ENCODE peak calls at places on chromosomes 1 and 21, in six cellular contexts. U, I, J, K, A and D are unnamed samples. For H3K36me3, the result is how much of the 10 kb centered on the place peaks cover.

GRCh38 chr1:28096210-28097099 is 8.0 kb upstream of the EYA3 start:
- DNase-seq in U (no peak), I (no peak), J (no peak), K (no peak), A (no peak), D (no peak)

GRCh38 chr1:12040457-12041051 is 21.3 kb downstream of the MIIP start:
- DNase-seq in U (peak), I (peak), J (no peak), K (no peak), A (no peak), D (peak)

GRCh38 chr1:157457279-157457678 is 95.0 kb downstream of the FCRL5 start:
- DNase-seq in U (no peak), I (no peak), J (no peak), K (no peak), A (no peak), D (no peak)

GRCh38 chr1:84907095-84907827 is 14.3 kb upstream of the LPAR3 start:
- DNase-seq in U (no peak), I (no peak), J (no peak), K (no peak), A (no peak), D (no peak)

GRCh38 chr1:218521414-218522169 is 176.5 kb downstream of the TGFB2 start:
- DNase-seq in U (no peak), I (peak), J (peak), K (no peak), A (no peak), D (peak)

GRCh38 chr1:227948493-227949260 is 945 bp upstream of the WNT9A start:
- DNase-seq in U (no peak), I (no peak), J (peak), K (peak), A (no peak), D (no peak)

GRCh38 chr1:109822749-109823542 is 59.2 kb upstream of the EPS8L3 start:
- DNase-seq in U (no peak), I (no peak), J (no peak), K (no peak), A (no peak), D (no peak)

GRCh38 chr1:192709544-192709943 is 73.6 kb downstream of the RGS13 start:
- DNase-seq in U (peak), I (no peak), J (no peak), K (no peak), A (no peak), D (peak)

GRCh38 chr1:67792756-67793475 is 40.4 kb downstream of the GNG12 start:
- DNase-seq in U (no peak), I (no peak), J (no peak), K (no peak), A (no peak), D (no peak)

GRCh38 chr1:81174811-81175476 is 625.8 kb upstream of the ADGRL2 start:
- DNase-seq in U (no peak), I (no peak), J (no peak), K (no peak), A (no peak), D (no peak)

GRCh38 chr1:39871796-39872195 is 11.5 kb downstream of the TRIT1 start:
- DNase-seq in U (no peak), I (no peak), J (no peak), K (no peak), A (no peak), D (no peak)
- H3K36me3 ChIP-seq in U (under half), I (under half), J (under half), K (under half), A (under half), D (under half)

GRCh38 chr1:100609849-100610248 is 71.9 kb downstream of the GPR88 start:
- DNase-seq in U (no peak), I (no peak), J (no peak), K (no peak), A (no peak), D (no peak)

GRCh38 chr1:100611086-100611485 is 73.1 kb downstream of the GPR88 start:
- DNase-seq in U (no peak), I (no peak), J (no peak), K (no peak), A (no peak), D (no peak)

GRCh38 chr1:100604372-100604771 is 66.4 kb downstream of the GPR88 start:
- DNase-seq in U (no peak), I (no peak), J (no peak), K (no peak), A (no peak), D (no peak)

GRCh38 chr1:100606438-100606837 is 68.5 kb downstream of the GPR88 start:
- DNase-seq in U (no peak), I (peak), J (no peak), K (no peak), A (peak), D (peak)

GRCh38 chr1:100607628-100608240 is 69.8 kb downstream of the GPR88 start:
- DNase-seq in U (no peak), I (no peak), J (no peak), K (no peak), A (no peak), D (no peak)
- H3K36me3 ChIP-seq in U (under half), I (under half), J (under half), K (under half), A (under half), D (under half)

DNA sequence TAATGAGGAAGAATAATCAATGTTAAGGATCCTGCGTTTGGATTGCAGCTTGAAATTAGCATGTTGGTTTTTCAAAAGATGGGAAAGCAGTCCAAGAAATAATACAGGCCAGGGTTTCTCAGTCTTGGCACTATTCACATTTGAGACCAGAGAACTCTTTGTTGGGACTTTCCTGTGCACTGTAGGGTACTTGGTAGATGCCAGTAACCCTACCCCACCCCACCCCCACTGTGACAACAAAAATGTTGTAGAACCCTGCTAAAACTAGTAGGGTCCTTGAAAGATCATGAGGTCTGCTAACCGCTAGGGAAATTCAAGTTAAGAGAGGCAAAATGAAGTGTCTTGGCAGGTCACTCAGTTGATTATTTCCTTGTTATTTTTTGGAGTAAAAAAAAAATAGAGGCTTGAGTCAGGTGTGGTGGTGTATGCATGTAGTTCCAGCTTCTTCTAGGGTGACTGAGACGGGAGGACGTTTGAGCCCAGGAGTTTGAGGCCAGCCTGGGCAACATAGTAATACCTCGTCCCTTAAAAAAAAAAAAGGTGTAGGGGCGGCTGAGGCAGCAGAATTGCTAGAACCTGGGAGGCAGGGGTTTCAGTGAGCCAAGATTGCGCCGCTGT is 53.3 kb downstream of the SPEN start:
- DNase-seq in U (no peak), I (no peak), J (no peak), K (no peak), A (no peak), D (no peak)
- H3K36me3 ChIP-seq in U (under half), I (under half), J (under half), K (under half), A (under half), D (under half)

DNA sequence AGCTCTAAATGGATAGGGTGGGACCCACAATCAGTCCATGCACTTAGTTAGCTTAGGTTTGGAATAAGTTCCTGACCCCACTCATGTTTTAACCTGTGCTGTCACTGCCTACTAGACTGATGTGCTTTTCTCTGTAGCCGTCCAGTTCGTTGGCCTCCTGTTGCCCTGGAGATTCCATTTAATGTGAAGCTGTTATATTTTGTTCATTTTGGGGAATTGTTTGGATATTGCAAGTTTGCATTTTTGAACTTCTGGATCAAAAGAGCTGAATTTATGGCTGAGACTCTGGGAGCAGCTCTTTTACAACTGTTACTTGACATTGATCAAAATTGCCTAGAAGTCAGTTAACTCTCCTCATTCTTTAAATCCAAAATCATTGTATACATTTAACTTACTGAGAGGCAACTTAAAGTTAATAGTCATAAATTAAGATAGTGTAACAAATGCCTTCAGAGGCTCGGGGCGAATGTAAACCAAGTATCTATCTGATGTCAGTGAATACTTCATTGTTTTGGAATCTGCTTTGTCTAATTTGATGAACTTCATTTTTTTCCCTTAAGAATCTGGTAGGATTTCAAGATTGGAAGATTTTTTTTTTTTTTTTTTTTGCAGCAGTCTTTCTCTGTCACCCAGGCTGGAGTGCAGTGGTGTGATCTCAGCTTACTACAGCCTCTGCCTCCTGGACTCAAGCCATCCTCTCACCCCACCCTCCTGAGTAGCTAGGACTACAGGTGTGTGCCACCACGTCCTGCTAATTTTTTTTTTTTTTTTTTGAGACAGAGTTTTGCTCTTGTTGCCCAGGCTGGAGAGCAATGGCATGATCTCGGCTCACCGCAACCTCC is 38.1 kb downstream of the MIGA1 start:
- DNase-seq in U (no peak), I (no peak), J (no peak), K (no peak), A (no peak), D (no peak)
- H3K36me3 ChIP-seq in U (under half), I (half or more), J (half or more), K (under half), A (half or more), D (under half)

GRCh38 chr1:247189981-247190798 is 18.4 kb upstream of the ZNF124 start:
- DNase-seq in U (no peak), I (no peak), J (no peak), K (no peak), A (no peak), D (no peak)

DNA sequence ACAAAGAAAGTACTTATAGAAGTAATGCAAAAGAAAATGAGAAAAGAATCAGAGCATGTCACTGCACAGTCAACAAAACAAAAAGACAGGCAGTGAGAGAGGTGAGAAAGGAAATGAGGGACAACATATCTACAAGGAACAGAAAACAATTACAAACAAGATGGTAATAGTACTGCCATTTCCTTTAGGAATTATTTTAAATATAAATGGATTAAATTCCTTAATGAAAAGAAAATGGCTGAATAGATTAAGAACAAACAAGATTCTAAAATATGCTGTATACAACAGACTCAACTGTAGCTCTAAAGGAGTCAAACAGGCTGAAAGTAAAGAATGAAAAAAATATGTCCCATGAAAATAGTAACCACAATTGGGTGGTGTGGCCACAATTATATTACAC is 22.1 kb upstream of the ZNF124 start:
- DNase-seq in U (no peak), I (no peak), J (no peak), K (no peak), A (no peak), D (no peak)
- H3K36me3 ChIP-seq in U (under half), I (half or more), J (under half), K (under half), A (half or more), D (under half)

DNA sequence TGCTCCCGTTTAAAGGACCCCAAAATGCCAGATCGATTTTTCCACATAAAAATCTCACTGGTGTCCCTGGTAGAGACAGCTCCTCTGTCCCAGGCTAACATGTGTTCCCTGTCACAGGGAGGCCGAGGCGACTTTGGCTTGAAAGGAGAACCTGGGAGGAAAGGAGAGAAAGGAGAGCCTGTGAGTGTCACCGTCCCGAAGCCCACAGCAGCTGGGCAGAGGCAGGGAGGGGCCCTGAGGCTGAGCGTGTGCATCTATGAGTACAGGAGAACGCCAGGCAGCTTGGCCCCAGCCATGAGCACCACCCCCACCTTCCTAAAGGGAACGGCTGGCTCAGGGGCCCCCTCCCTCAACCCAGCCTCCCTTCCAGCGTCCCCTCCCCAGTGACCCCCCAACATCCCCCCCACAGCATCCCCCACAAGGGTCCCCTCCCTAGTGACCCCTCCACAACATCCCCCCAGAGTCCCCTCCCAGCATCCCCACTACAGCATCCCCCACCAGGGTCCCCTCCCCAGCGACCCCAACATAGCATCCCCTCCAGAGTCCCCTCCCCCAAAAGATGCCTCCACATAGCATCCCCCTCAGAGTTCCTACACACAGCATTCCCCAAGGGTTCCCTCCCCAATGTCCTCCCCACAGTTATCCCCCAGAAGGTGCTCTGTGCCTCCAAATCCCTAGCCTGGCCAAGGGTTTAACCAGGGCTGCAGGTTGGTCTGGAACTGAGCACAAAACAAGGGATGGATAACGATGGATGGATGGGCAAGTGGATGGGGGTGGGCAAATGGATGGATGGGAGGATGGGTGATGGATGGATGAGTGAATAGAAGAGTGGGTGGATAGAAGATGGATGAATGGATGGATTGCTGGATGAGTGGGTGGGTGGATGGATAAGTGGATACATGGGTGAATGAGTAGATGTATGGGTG is 25.1 kb downstream of the COL6A2 start:
- DNase-seq in U (no peak), I (no peak), J (peak), K (peak), A (peak), D (no peak)
- H3K36me3 ChIP-seq in U (under half), I (under half), J (under half), K (under half), A (half or more), D (under half)

GRCh38 chr1:46003315-46003714 is 129.1 kb downstream of the PIK3R3 start:
- DNase-seq in U (no peak), I (no peak), J (peak), K (no peak), A (no peak), D (no peak)
- H3K36me3 ChIP-seq in U (under half), I (half or more), J (under half), K (under half), A (half or more), D (under half)

DNA sequence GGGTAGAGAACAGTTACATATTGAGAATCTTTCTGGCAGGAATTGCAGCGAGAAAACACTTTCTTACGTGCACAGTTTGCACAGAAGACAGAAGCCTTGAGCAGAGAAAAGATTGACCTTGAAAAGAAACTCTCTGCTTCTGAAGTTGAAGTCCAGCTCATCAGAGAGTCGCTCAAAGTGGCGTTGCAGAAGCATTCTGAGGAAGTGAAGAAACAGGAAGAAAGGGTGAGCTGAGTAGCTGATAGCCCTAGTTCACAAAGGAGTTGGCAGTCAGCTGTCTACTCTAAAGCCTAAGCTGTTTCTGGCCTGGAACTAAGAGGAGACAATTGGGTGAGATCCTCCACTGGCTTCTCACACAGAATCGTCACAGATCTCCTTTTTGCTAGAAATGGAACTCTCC is 20.3 kb upstream of the SH3BGRL3 start:
- DNase-seq in U (no peak), I (no peak), J (no peak), K (no peak), A (no peak), D (no peak)
- H3K36me3 ChIP-seq in U (under half), I (half or more), J (half or more), K (under half), A (half or more), D (under half)

GRCh38 chr1:53962395-53962794 is 16.2 kb downstream of the LRRC42 start:
- DNase-seq in U (no peak), I (no peak), J (no peak), K (no peak), A (no peak), D (no peak)
- H3K36me3 ChIP-seq in U (under half), I (half or more), J (half or more), K (under half), A (half or more), D (under half)